ENCODE peak calls at places on chromosome 12, in five cellular contexts. R is right cardiac atrium, S is PC-3, X is cardiac muscle cell, J is body of pancreas. A is an unnamed sample.

GRCh38 chr12:93065896-93066295 is 136.8 kb upstream of the EEA1 start:
- DNase-seq in R (no peak), S (no peak), X (no peak), J (no peak), A (no peak)

GRCh38 chr12:49868952-49869815 is 26.3 kb upstream of the BCDIN3D start:
- DNase-seq in R (peak; percentile 98), S (no peak), X (peak; percentile 95), J (peak; percentile 80), A (no peak)

GRCh38 chr12:1517007-1517406 is 77.4 kb downstream of the FBXL14 start:
- DNase-seq in R (no peak), S (peak; percentile 90), X (peak; percentile 54), J (no peak), A (no peak)

GRCh38 chr12:102849722-102850447 is 67.2 kb downstream of the PAH start:
- DNase-seq in R (no peak), S (no peak), X (no peak), J (no peak), A (no peak)

GRCh38 chr12:80954857-80955520 is 17.3 kb upstream of the LIN7A start:
- DNase-seq in R (no peak), S (no peak), X (peak; percentile 22), J (no peak), A (no peak)

GRCh38 chr12:18383203-18383602 is 121.9 kb downstream of the PIK3C2G start:
- DNase-seq in R (no peak), S (peak; percentile 79), X (peak; percentile 49), J (no peak), A (peak; percentile 15)

GRCh38 chr12:58537278-58537677 is 383.0 kb downstream of the LRIG3 start:
- DNase-seq in R (no peak), S (peak; percentile 66), X (no peak), J (no peak), A (no peak)

GRCh38 chr12:47781479-47782371 is 8.7 kb downstream of the SLC48A1 start:
- DNase-seq in R (peak; percentile 47), S (peak; percentile 25), X (no peak), J (no peak), A (no peak)

GRCh38 chr12:56084958-56085543 is 5.1 kb downstream of the ERBB3 start:
- DNase-seq in R (no peak), S (peak; percentile 57), X (peak; percentile 45), J (peak; percentile 48), A (no peak)

GRCh38 chr12:88856201-88856600 is 275.9 kb upstream of the KITLG start:
- DNase-seq in R (no peak), S (no peak), X (no peak), J (no peak), A (no peak)

GRCh38 chr12:76586764-76587395 is 27.3 kb upstream of the OSBPL8 start:
- DNase-seq in R (no peak), S (peak; percentile 60), X (peak; percentile 38), J (no peak), A (peak; percentile 11)

GRCh38 chr12:30570206-30570890 is 125.3 kb downstream of the IPO8 start:
- DNase-seq in R (no peak), S (no peak), X (peak; percentile 4), J (peak; percentile 39), A (no peak)

GRCh38 chr12:54372113-54372806 is 8.0 kb upstream of the GPR84 start:
- DNase-seq in R (peak; percentile 81), S (no peak), X (no peak), J (no peak), A (no peak)

GRCh38 chr12:88179436-88180014 is 37.4 kb downstream of the TMTC3 start:
- DNase-seq in R (no peak), S (no peak), X (no peak), J (no peak), A (no peak)

GRCh38 chr12:85676816-85677749 is 159.1 kb downstream of the RASSF9 start:
- DNase-seq in R (no peak), S (peak; percentile 32), X (no peak), J (no peak), A (no peak)

GRCh38 chr12:129237881-129238280 is 384.6 kb downstream of the GLT1D1 start:
- DNase-seq in R (no peak), S (no peak), X (no peak), J (no peak), A (no peak)

GRCh38 chr12:94650143-94651056 is at the start of gene TMCC3:
- DNase-seq in R (peak; percentile 83), S (peak; percentile 68), X (peak; percentile 70), J (peak; percentile 53), A (peak; percentile 50)

GRCh38 chr12:50099302-50100008 is 4.4 kb upstream of the GPD1 start:
- DNase-seq in R (no peak), S (peak; percentile 50), X (no peak), J (no peak), A (no peak)

GRCh38 chr12:111607239-111607638 is 8.1 kb upstream of the ATXN2 start:
- DNase-seq in R (no peak), S (peak; percentile 21), X (no peak), J (no peak), A (no peak)

GRCh38 chr12:46942579-46942978 is 116.8 kb upstream of the SLC38A4 start:
- DNase-seq in R (no peak), S (peak; percentile 91), X (no peak), J (no peak), A (no peak)

GRCh38 chr12:70154960-70155589 is 88.2 kb upstream of the CNOT2 start:
- DNase-seq in R (no peak), S (peak; percentile 26), X (peak; percentile 4), J (no peak), A (peak; percentile 12)

GRCh38 chr12:31274520-31275300 is 51.2 kb downstream of the SINHCAF start:
- DNase-seq in R (no peak), S (no peak), X (no peak), J (no peak), A (no peak)

GRCh38 chr12:45509187-45509586 is 220.3 kb upstream of the ARID2 start:
- DNase-seq in R (no peak), S (no peak), X (no peak), J (no peak), A (no peak)

GRCh38 chr12:1918081-1918874 is at the start of gene CACNA2D4:
- DNase-seq in R (peak; percentile 52), S (no peak), X (no peak), J (no peak), A (peak; percentile 56)

GRCh38 chr12:45966486-45966885 is 23.9 kb downstream of the SCAF11 start:
- DNase-seq in R (no peak), S (no peak), X (peak; percentile 38), J (no peak), A (no peak)

GRCh38 chr12:442235-442884 is 17.4 kb upstream of the B4GALNT3 start:
- DNase-seq in R (no peak), S (peak; percentile 82), X (peak; percentile 74), J (peak; percentile 57), A (peak; percentile 74)

GRCh38 chr12:3552726-3553045 is 61.7 kb downstream of the PRMT8 start:
- DNase-seq in R (no peak), S (no peak), X (no peak), J (no peak), A (no peak)

GRCh38 chr12:102962532-102962931 is 5.1 kb downstream of the ASCL1 start:
- DNase-seq in R (no peak), S (no peak), X (no peak), J (no peak), A (no peak)

GRCh38 chr12:129887047-129887568 is 16.7 kb downstream of the TMEM132D start:
- DNase-seq in R (no peak), S (peak; percentile 47), X (no peak), J (no peak), A (no peak)

GRCh38 chr12:62934799-62935674 is at the start of gene PPM1H:
- DNase-seq in R (peak; percentile 88), S (peak; percentile 89), X (peak; percentile 89), J (peak; percentile 91), A (peak; percentile 79)

GRCh38 chr12:131833896-131834641 is 5.9 kb downstream of the MMP17 start:
- DNase-seq in R (no peak), S (peak; percentile 43), X (no peak), J (no peak), A (no peak)

GRCh38 chr12:49867580-49868341 is 24.9 kb upstream of the BCDIN3D start:
- DNase-seq in R (peak; percentile 59), S (peak; percentile 35), X (no peak), J (no peak), A (no peak)

GRCh38 chr12:3777206-3777809 is 24.4 kb upstream of the CRACR2A start:
- DNase-seq in R (no peak), S (peak; percentile 64), X (peak; percentile 56), J (no peak), A (peak; percentile 23)

GRCh38 chr12:65911321-65911720 is 87.0 kb downstream of the HMGA2 start:
- DNase-seq in R (no peak), S (peak; percentile 40), X (no peak), J (peak; percentile 80), A (no peak)

GRCh38 chr12:65922077-65922476 is 97.8 kb downstream of the HMGA2 start:
- DNase-seq in R (no peak), S (no peak), X (no peak), J (no peak), A (no peak)

GRCh38 chr12:65918057-65918456 is 93.8 kb downstream of the HMGA2 start:
- DNase-seq in R (no peak), S (no peak), X (no peak), J (no peak), A (no peak)

GRCh38 chr12:65916991-65917676 is 92.9 kb downstream of the HMGA2 start:
- DNase-seq in R (no peak), S (no peak), X (no peak), J (no peak), A (no peak)
- H3K27ac ChIP-seq in R (no peak overlapping the region), S (no peak overlapping the region), X (no peak overlapping the region), J (no peak overlapping the region), A (no peak overlapping the region)

GRCh38 chr12:91633734-91634357 is 451.2 kb upstream of the DCN start:
- DNase-seq in R (peak; percentile 53), S (no peak), X (no peak), J (no peak), A (no peak)
- H3K27ac ChIP-seq in R (no peak overlapping the region), S (no peak overlapping the region), X (no peak overlapping the region), J (no peak overlapping the region), A (no peak overlapping the region)

DNA sequence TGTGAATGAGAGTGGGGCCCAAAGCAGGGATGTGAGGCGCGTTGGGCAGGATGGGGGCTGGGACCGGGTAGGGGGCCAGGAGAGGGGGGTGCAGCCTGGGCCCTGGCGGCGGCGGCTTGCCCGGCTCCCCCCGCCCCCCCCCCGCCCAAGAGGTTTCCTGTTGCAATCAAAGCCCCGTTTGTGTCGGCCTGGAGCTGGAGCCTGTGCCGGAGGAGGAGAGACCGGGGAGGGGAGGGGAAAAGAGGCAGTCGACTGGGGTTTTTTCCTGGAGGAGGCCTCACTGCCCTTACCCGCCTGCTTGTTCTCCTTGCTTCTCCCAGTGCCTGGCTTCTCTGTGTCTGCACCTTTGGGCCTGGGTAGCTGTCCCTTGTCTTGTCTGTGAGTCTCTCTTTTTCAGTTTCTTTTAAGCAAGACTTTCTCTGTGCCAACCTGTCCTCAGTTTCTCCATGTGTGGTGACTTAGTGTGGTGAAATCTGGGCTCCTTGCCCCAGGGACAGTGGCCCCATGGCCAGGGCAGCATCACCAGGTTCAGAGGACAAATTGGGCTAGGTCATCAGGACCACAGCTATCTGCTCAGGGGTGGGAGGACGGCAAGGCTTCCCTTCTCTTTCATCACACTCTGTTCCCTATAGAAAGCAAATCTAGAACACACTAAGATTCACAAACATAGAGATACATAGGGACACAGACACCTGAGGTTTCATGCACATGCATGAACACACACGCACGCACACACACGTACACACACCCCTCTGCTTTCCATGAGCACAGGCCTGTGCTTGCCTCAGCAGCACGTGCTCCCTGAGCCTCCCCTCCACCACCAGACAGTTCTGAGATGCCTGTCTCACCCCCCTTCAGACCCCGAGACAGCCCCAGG is 8.4 kb downstream of the RARG start:
- DNase-seq in R (peak; percentile 84), S (no peak), X (no peak), J (peak; percentile 31), A (no peak)
- H3K27ac ChIP-seq in R (peak overlapping the region; percentile 80), S (no peak overlapping the region), X (peak overlapping the region; percentile 93), J (peak overlapping the region; percentile 98), A (no peak overlapping the region)

GRCh38 chr12:6166808-6167207 is 33.4 kb upstream of the CD9 start:
- DNase-seq in R (no peak), S (no peak), X (no peak), J (no peak), A (no peak)
- H3K27ac ChIP-seq in R (peak overlapping the region; percentile 26), S (peak overlapping the region; percentile 88), X (no peak overlapping the region), J (peak overlapping the region; percentile 8), A (no peak overlapping the region)